ENCODE peak calls at places on chromosomes 7 and 10, in eight cellular contexts. Q, O, V, S, D, P, W and K are unnamed samples.

GRCh38 chr10:104197364-104197763 is 34.8 kb downstream of the CFAP43 start:
- DNase-seq in W (no peak), D (no peak), Q (peak), O (no peak), P (no peak), V (no peak), S (no peak), K (no peak)

GRCh38 chr10:55497893-55498499 is 697.0 kb upstream of the PCDH15 start:
- DNase-seq in Q (no peak), S (no peak), W (no peak), V (no peak), O (no peak), D (no peak), P (no peak), K (no peak)

GRCh38 chr7:65731562-65732035 is 141.3 kb upstream of the VKORC1L1 start:
- DNase-seq in P (no peak), O (no peak), D (peak), S (no peak), V (peak), Q (peak), W (no peak), K (no peak)

GRCh38 chr10:133400624-133401424 is 6.9 kb downstream of the MTG1 start:
- DNase-seq in V (no peak), Q (peak), P (no peak), O (no peak), W (no peak), S (no peak), D (no peak), K (no peak)

GRCh38 chr10:14244801-14245211 is 85.9 kb downstream of the FRMD4A start:
- DNase-seq in Q (no peak), D (no peak), O (peak), V (no peak), P (no peak), S (no peak), W (no peak), K (no peak)

GRCh38 chr10:72729528-72729927 is 37.6 kb downstream of the MCU start:
- DNase-seq in O (no peak), P (peak), W (no peak), V (no peak), Q (peak), D (no peak), S (no peak), K (no peak)

GRCh38 chr7:107179326-107180163 is 10.7 kb downstream of the HBP1 start:
- DNase-seq in P (no peak), O (peak), S (peak), D (no peak), Q (no peak), V (no peak), W (no peak), K (no peak)

GRCh38 chr10:100972115-100972903 is 3.0 kb downstream of the SEMA4G start:
- DNase-seq in P (no peak), O (no peak), V (no peak), Q (no peak), W (no peak), S (no peak), D (peak), K (no peak)

GRCh38 chr10:114052255-114052654 is 8.6 kb downstream of the ADRB1 start:
- DNase-seq in D (no peak), S (no peak), W (no peak), O (no peak), Q (no peak), V (no peak), P (no peak), K (no peak)

GRCh38 chr10:63515002-63515763 is 6.0 kb upstream of the REEP3 start:
- DNase-seq in S (peak), V (no peak), W (no peak), P (peak), O (peak), Q (no peak), D (no peak), K (no peak)

GRCh38 chr7:44375926-44376342 is 50.5 kb upstream of the CAMK2B start:
- DNase-seq in S (no peak), Q (no peak), W (no peak), V (no peak), O (no peak), D (no peak), P (no peak), K (no peak)

GRCh38 chr7:101835136-101835535 is 17.7 kb downstream of the CUX1 start:
- DNase-seq in P (no peak), D (no peak), V (no peak), W (no peak), S (no peak), O (no peak), Q (no peak), K (no peak)

GRCh38 chr7:107989618-107990373 is 13.2 kb downstream of the LAMB1 start:
- DNase-seq in Q (no peak), D (no peak), P (no peak), S (no peak), W (no peak), V (no peak), O (peak), K (no peak)

GRCh38 chr7:47374538-47374937 is 207.4 kb downstream of the TNS3 start:
- DNase-seq in P (no peak), V (no peak), W (no peak), O (no peak), D (no peak), S (no peak), Q (no peak), K (no peak)

GRCh38 chr7:96084880-96085551 is 236.9 kb downstream of the SLC25A13 start:
- DNase-seq in S (no peak), Q (no peak), P (peak), D (no peak), V (no peak), O (peak), W (no peak), K (no peak)

GRCh38 chr10:90960355-90960814 is 39.5 kb upstream of the ANKRD1 start:
- DNase-seq in V (peak), P (peak), Q (no peak), D (no peak), W (no peak), S (peak), O (peak), K (no peak)

GRCh38 chr7:130957140-130957513 is 223.1 kb upstream of the KLF14 start:
- DNase-seq in S (no peak), D (no peak), V (no peak), Q (no peak), W (no peak), P (no peak), O (no peak), K (no peak)

GRCh38 chr7:100556541-100556940 is 17.2 kb downstream of the SAP25 start:
- DNase-seq in V (no peak), Q (no peak), W (no peak), P (peak), D (no peak), O (no peak), S (no peak), K (no peak)